ENCODE peak calls at places on chromosomes 3 and 15, in four cellular contexts. One of them, this sample, is unnamed.

GRCh38 chr3:197522183-197522715 is 33.5 kb downstream of the BDH1 start:
- DNase-seq in MCF 10A: no peak
- DNase-seq in CD4-positive, alpha-beta T cell: no peak
- DNase-seq in cardiac muscle cell: no peak
- DNase-seq in this sample: no peak

GRCh38 chr15:56017920-56018319 is 24.5 kb upstream of the NEDD4 start:
- DNase-seq in CD4-positive, alpha-beta T cell: no peak
- DNase-seq in cardiac muscle cell: no peak
- DNase-seq in MCF 10A: no peak
- DNase-seq in this sample: no peak

GRCh38 chr3:48474619-48475018 is 28.1 kb downstream of the ATRIP start:
- DNase-seq in CD4-positive, alpha-beta T cell: no peak
- DNase-seq in cardiac muscle cell: no peak
- DNase-seq in MCF 10A: no peak
- DNase-seq in this sample: no peak

GRCh38 chr15:42053010-42053409 is 32.2 kb upstream of the PLA2G4E start:
- DNase-seq in CD4-positive, alpha-beta T cell: no peak
- DNase-seq in cardiac muscle cell: no peak
- DNase-seq in MCF 10A: no peak
- DNase-seq in this sample: no peak

GRCh38 chr3:47838503-47838902 is 35.6 kb downstream of the DHX30 start:
- DNase-seq in MCF 10A: no peak
- DNase-seq in cardiac muscle cell: no peak
- DNase-seq in CD4-positive, alpha-beta T cell: no peak
- DNase-seq in this sample: no peak

GRCh38 chr3:126358038-126358815 is 1.0 kb upstream of the KLF15 start:
- DNase-seq in cardiac muscle cell: no peak
- DNase-seq in CD4-positive, alpha-beta T cell: no peak
- DNase-seq in MCF 10A: peak; percentile 43
- DNase-seq in this sample: no peak

GRCh38 chr3:13544293-13544831 is 4.6 kb upstream of the FBLN2 start:
- DNase-seq in CD4-positive, alpha-beta T cell: peak; percentile 25
- DNase-seq in MCF 10A: peak; percentile 92
- DNase-seq in cardiac muscle cell: no peak
- DNase-seq in this sample: peak; percentile 86

GRCh38 chr3:116005404-116005803 is 382.1 kb downstream of the GAP43 start:
- DNase-seq in CD4-positive, alpha-beta T cell: no peak
- DNase-seq in MCF 10A: peak; percentile 63
- DNase-seq in cardiac muscle cell: no peak
- DNase-seq in this sample: peak; percentile 96

GRCh38 chr15:81752149-81752942 is 293.5 kb downstream of the MEX3B start:
- DNase-seq in MCF 10A: peak; percentile 78
- DNase-seq in cardiac muscle cell: peak; percentile 15
- DNase-seq in CD4-positive, alpha-beta T cell: no peak
- DNase-seq in this sample: no peak

GRCh38 chr3:120450261-120450913 is 405 bp downstream of the FSTL1 start:
- DNase-seq in MCF 10A: peak; percentile 49
- DNase-seq in CD4-positive, alpha-beta T cell: no peak
- DNase-seq in cardiac muscle cell: peak; percentile 63
- DNase-seq in this sample: no peak

GRCh38 chr3:5505163-5505562 is 317.7 kb downstream of the EDEM1 start:
- DNase-seq in MCF 10A: no peak
- DNase-seq in cardiac muscle cell: no peak
- DNase-seq in CD4-positive, alpha-beta T cell: no peak
- DNase-seq in this sample: no peak

GRCh38 chr15:62462721-62463120 is 297.6 kb upstream of the C2CD4B start:
- DNase-seq in CD4-positive, alpha-beta T cell: no peak
- DNase-seq in cardiac muscle cell: no peak
- DNase-seq in MCF 10A: no peak
- DNase-seq in this sample: no peak

GRCh38 chr3:133135303-133135702 is 97.1 kb downstream of the TMEM108 start:
- DNase-seq in MCF 10A: no peak
- DNase-seq in cardiac muscle cell: no peak
- DNase-seq in CD4-positive, alpha-beta T cell: no peak
- DNase-seq in this sample: no peak

This sample was measured in AG09309.